ENCODE peak calls at places on chromosomes 7 and 10, in nine cellular contexts. M, I, A, U, P, S, T, F and B are unnamed samples.

GRCh38 chr7:78038465-78039080 is 240.0 kb downstream of the PHTF2 start:
- DNase-seq in M (no peak), I (no peak), A (no peak), U (no peak), P (no peak), S (no peak), T (no peak), F (no peak), B (no peak)

GRCh38 chr7:102436123-102436522 is 2.7 kb downstream of the ORAI2 start:
- DNase-seq in M (no peak), I (no peak), A (no peak), U (no peak), P (no peak), S (no peak), T (no peak), F (no peak), B (peak)

GRCh38 chr10:75403144-75404022 is 1.8 kb upstream of the ZNF503 start:
- DNase-seq in M (peak), I (no peak), A (peak), U (peak), P (peak), S (peak), T (peak), F (no peak), B (no peak)

GRCh38 chr7:98852826-98853225 is 17.0 kb downstream of the TMEM130 start:
- DNase-seq in M (no peak), I (no peak), A (no peak), U (no peak), P (no peak), S (no peak), T (no peak), F (no peak), B (no peak)

GRCh38 chr7:122316467-122317394 is 12.2 kb upstream of the FEZF1 start:
- DNase-seq in M (peak), I (no peak), A (no peak), U (peak), P (no peak), S (no peak), T (no peak), F (no peak), B (no peak)

GRCh38 chr10:17780727-17781126 is 28.4 kb upstream of the MRC1 start:
- DNase-seq in M (no peak), I (no peak), A (no peak), U (no peak), P (no peak), S (no peak), T (no peak), F (no peak), B (no peak)

GRCh38 chr7:1856966-1857441 is 186.9 kb downstream of the ELFN1 start:
- DNase-seq in M (no peak), I (no peak), A (no peak), U (no peak), P (no peak), S (no peak), T (no peak), F (no peak), B (no peak)

GRCh38 chr7:155459133-155459866 is 1.4 kb downstream of the EN2 start:
- DNase-seq in M (no peak), I (no peak), A (no peak), U (peak), P (no peak), S (no peak), T (no peak), F (peak), B (no peak)

GRCh38 chr10:3094565-3095168 is 27.3 kb downstream of the PFKP start:
- DNase-seq in M (no peak), I (no peak), A (no peak), U (no peak), P (no peak), S (no peak), T (no peak), F (no peak), B (no peak)